ENCODE peak calls at places on chromosomes 11 and 22, in six cellular contexts. Z, O, L, V, F and N are unnamed samples.

GRCh38 chr11:65854161-65854592 is 3.8 kb downstream of the CFL1 start:
- DNase-seq in O (no peak), V (no peak), F (no peak), Z (no peak), L (no peak), N (no peak)

GRCh38 chr22:43478621-43479285 is 66.9 kb downstream of the MPPED1 start:
- DNase-seq in L (no peak), F (no peak), Z (no peak), V (no peak), O (no peak), N (no peak)

GRCh38 chr22:39820266-39820665 is 73.3 kb downstream of the ENTHD1 start:
- DNase-seq in O (peak), Z (no peak), V (no peak), L (no peak), F (no peak), N (no peak)

GRCh38 chr22:37843746-37844089 is 416 bp downstream of the ANKRD54 start:
- DNase-seq in O (no peak), V (peak), L (peak), F (no peak), Z (peak), N (no peak)

GRCh38 chr11:2540521-2541320 is 95.9 kb downstream of the KCNQ1 start:
- DNase-seq in L (no peak), F (no peak), Z (no peak), V (no peak), O (no peak), N (no peak)

GRCh38 chr11:27545946-27546345 is 39.4 kb upstream of the LIN7C start:
- DNase-seq in L (no peak), F (no peak), O (no peak), V (no peak), Z (no peak), N (no peak)

GRCh38 chr11:14904745-14905103 is 12.7 kb upstream of the CYP2R1 start:
- DNase-seq in F (no peak), Z (peak), L (peak), V (peak), O (no peak), N (peak)

GRCh38 chr11:61270354-61271070 is 24.6 kb downstream of the VWCE start:
- DNase-seq in L (no peak), O (peak), V (peak), Z (no peak), F (no peak), N (no peak)

GRCh38 chr11:123357990-123358827 is 71.9 kb upstream of the GRAMD1B start:
- DNase-seq in F (no peak), O (no peak), Z (no peak), V (peak), L (peak), N (no peak)

GRCh38 chr11:20618083-20618482 is 18.7 kb downstream of the SLC6A5 start:
- DNase-seq in F (no peak), O (no peak), V (no peak), Z (no peak), L (no peak), N (no peak)

GRCh38 chr11:47415949-47416472 is 7.6 kb downstream of the SLC39A13 start:
- DNase-seq in F (peak), O (peak), Z (no peak), V (no peak), L (no peak), N (no peak)

GRCh38 chr22:50599816-50600454 is 658 bp upstream of the MAPK8IP2 start:
- DNase-seq in Z (peak), F (no peak), L (peak), O (no peak), V (peak), N (peak)

GRCh38 chr11:96273507-96273906 is 69.5 kb downstream of the MAML2 start:
- DNase-seq in Z (no peak), L (no peak), V (no peak), F (no peak), O (no peak), N (no peak)

GRCh38 chr22:24466831-24467249 is 28.3 kb upstream of the UPB1 start:
- DNase-seq in V (no peak), F (no peak), O (no peak), L (no peak), Z (no peak), N (no peak)